ENCODE peak calls at places on chromosomes 2 and 18, in eight cellular contexts. One of them, this sample, is unnamed.

GRCh38 chr2:64866797-64867196 is 122.4 kb upstream of the SLC1A4 start:
- DNase-seq in WTC11: no peak
- DNase-seq in tibial artery: no peak
- DNase-seq in K562: no peak
- DNase-seq in endodermal cell: no peak
- DNase-seq in cardiac fibroblast: peak
- DNase-seq in epithelial cell of esophagus: no peak
- DNase-seq in psoas muscle: peak
- DNase-seq in this sample: peak

GRCh38 chr2:39715822-39716221 is 50.1 kb downstream of the TMEM178A start:
- DNase-seq in WTC11: no peak
- DNase-seq in tibial artery: no peak
- DNase-seq in K562: no peak
- DNase-seq in endodermal cell: no peak
- DNase-seq in cardiac fibroblast: no peak
- DNase-seq in epithelial cell of esophagus: no peak
- DNase-seq in psoas muscle: no peak
- DNase-seq in this sample: no peak

GRCh38 chr2:176473177-176473576 is 203.9 kb downstream of the MTX2 start:
- DNase-seq in WTC11: no peak
- DNase-seq in tibial artery: no peak
- DNase-seq in K562: no peak
- DNase-seq in endodermal cell: no peak
- DNase-seq in cardiac fibroblast: peak
- DNase-seq in epithelial cell of esophagus: peak
- DNase-seq in psoas muscle: peak
- DNase-seq in this sample: peak

GRCh38 chr2:44937688-44938240 is 3.7 kb upstream of the SIX3 start:
- DNase-seq in WTC11: peak
- DNase-seq in tibial artery: no peak
- DNase-seq in K562: peak
- DNase-seq in endodermal cell: peak
- DNase-seq in cardiac fibroblast: no peak
- DNase-seq in epithelial cell of esophagus: no peak
- DNase-seq in psoas muscle: no peak
- DNase-seq in this sample: no peak

GRCh38 chr2:233387667-233388528 is 33.6 kb downstream of the DGKD start:
- DNase-seq in WTC11: no peak
- DNase-seq in tibial artery: peak
- DNase-seq in K562: no peak
- DNase-seq in endodermal cell: no peak
- DNase-seq in cardiac fibroblast: peak
- DNase-seq in epithelial cell of esophagus: no peak
- DNase-seq in psoas muscle: peak
- DNase-seq in this sample: peak

GRCh38 chr2:120993661-120994060 is 258.0 kb downstream of the GLI2 start:
- DNase-seq in WTC11: no peak
- DNase-seq in tibial artery: no peak
- DNase-seq in K562: no peak
- DNase-seq in endodermal cell: no peak
- DNase-seq in cardiac fibroblast: no peak
- DNase-seq in epithelial cell of esophagus: no peak
- DNase-seq in psoas muscle: no peak
- DNase-seq in this sample: peak

GRCh38 chr2:232871418-232871834 is 1.4 kb downstream of the SNORC start:
- DNase-seq in WTC11: no peak
- DNase-seq in tibial artery: peak
- DNase-seq in K562: no peak
- DNase-seq in endodermal cell: peak
- DNase-seq in cardiac fibroblast: no peak
- DNase-seq in epithelial cell of esophagus: no peak
- DNase-seq in psoas muscle: no peak
- DNase-seq in this sample: no peak

GRCh38 chr2:33116799-33117198 is 170.0 kb downstream of the LTBP1 start:
- DNase-seq in WTC11: no peak
- DNase-seq in tibial artery: no peak
- DNase-seq in K562: no peak
- DNase-seq in endodermal cell: peak
- DNase-seq in cardiac fibroblast: no peak
- DNase-seq in epithelial cell of esophagus: no peak
- DNase-seq in psoas muscle: no peak
- DNase-seq in this sample: no peak

GRCh38 chr2:239224249-239224605 is 176.6 kb downstream of the HDAC4 start:
- DNase-seq in WTC11: no peak
- DNase-seq in tibial artery: peak
- DNase-seq in K562: no peak
- DNase-seq in endodermal cell: no peak
- DNase-seq in cardiac fibroblast: no peak
- DNase-seq in epithelial cell of esophagus: no peak
- DNase-seq in psoas muscle: no peak
- DNase-seq in this sample: peak

GRCh38 chr2:187890690-187891089 is 336.5 kb upstream of the TFPI start:
- DNase-seq in WTC11: no peak
- DNase-seq in tibial artery: no peak
- DNase-seq in K562: no peak
- DNase-seq in endodermal cell: no peak
- DNase-seq in cardiac fibroblast: no peak
- DNase-seq in epithelial cell of esophagus: peak
- DNase-seq in psoas muscle: no peak
- DNase-seq in this sample: no peak

GRCh38 chr18:12679183-12679786 is 21.4 kb upstream of the SPIRE1 start:
- DNase-seq in WTC11: no peak
- DNase-seq in tibial artery: peak
- DNase-seq in K562: no peak
- DNase-seq in endodermal cell: no peak
- DNase-seq in cardiac fibroblast: peak
- DNase-seq in epithelial cell of esophagus: no peak
- DNase-seq in psoas muscle: peak
- DNase-seq in this sample: peak

GRCh38 chr2:72278046-72278445 is 130.4 kb upstream of the CYP26B1 start:
- DNase-seq in WTC11: no peak
- DNase-seq in tibial artery: no peak
- DNase-seq in K562: no peak
- DNase-seq in endodermal cell: no peak
- DNase-seq in cardiac fibroblast: peak
- DNase-seq in epithelial cell of esophagus: peak
- DNase-seq in psoas muscle: no peak
- DNase-seq in this sample: no peak

GRCh38 chr2:217653240-217653639 is 349.6 kb downstream of the TNS1 start:
- DNase-seq in WTC11: no peak
- DNase-seq in tibial artery: peak
- DNase-seq in K562: no peak
- DNase-seq in endodermal cell: no peak
- DNase-seq in cardiac fibroblast: peak
- DNase-seq in epithelial cell of esophagus: peak
- DNase-seq in psoas muscle: peak
- DNase-seq in this sample: no peak

GRCh38 chr2:227038550-227039189 is 125.3 kb downstream of the COL4A4 start:
- DNase-seq in WTC11: no peak
- DNase-seq in tibial artery: no peak
- DNase-seq in K562: no peak
- DNase-seq in endodermal cell: no peak
- DNase-seq in cardiac fibroblast: no peak
- DNase-seq in epithelial cell of esophagus: no peak
- DNase-seq in psoas muscle: no peak
- DNase-seq in this sample: no peak
- TF ChIP-seq CTCF in WTC11: no peak
- TF ChIP-seq CTCF in tibial artery: no peak
- TF ChIP-seq CTCF in K562: no peak
- TF ChIP-seq CTCF in endodermal cell: no peak
- TF ChIP-seq CTCF in cardiac fibroblast: no peak
- TF ChIP-seq CTCF in epithelial cell of esophagus: no peak
- TF ChIP-seq CTCF in psoas muscle: no peak
- TF ChIP-seq CTCF in this sample: no peak

DNA sequence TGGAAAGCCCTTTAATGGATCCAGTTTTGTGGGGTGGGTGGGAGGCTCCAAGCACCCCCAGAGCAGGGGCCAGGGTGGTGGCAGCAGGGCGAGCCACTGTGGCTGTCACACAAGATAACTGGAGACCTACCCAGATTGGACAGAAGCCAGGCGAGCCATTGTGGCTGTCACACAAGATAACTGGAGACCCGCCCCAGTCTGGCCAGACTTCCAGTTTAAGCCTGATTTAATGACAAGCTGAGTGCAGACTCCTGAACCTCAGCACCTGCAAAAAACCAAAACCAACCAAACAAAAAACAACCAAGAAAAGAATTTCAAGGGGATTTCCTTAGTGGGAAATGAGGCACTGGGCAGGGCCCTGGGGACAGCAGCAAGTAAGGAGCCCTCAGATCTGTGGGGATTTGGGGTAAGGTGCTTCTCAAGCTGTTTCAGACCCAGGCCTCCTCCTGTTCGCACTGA is 95.3 kb upstream of the BOD1L2 start:
- DNase-seq in WTC11: no peak
- DNase-seq in tibial artery: no peak
- DNase-seq in K562: peak
- DNase-seq in endodermal cell: no peak
- DNase-seq in cardiac fibroblast: no peak
- DNase-seq in epithelial cell of esophagus: no peak
- DNase-seq in psoas muscle: no peak
- DNase-seq in this sample: no peak
- TF ChIP-seq CTCF in WTC11: no peak
- TF ChIP-seq CTCF in tibial artery: no peak
- TF ChIP-seq CTCF in K562: no peak
- TF ChIP-seq CTCF in endodermal cell: no peak
- TF ChIP-seq CTCF in cardiac fibroblast: no peak
- TF ChIP-seq CTCF in epithelial cell of esophagus: no peak
- TF ChIP-seq CTCF in psoas muscle: no peak
- TF ChIP-seq CTCF in this sample: no peak

GRCh38 chr18:64409511-64409910 is 260.6 kb upstream of the LINC00305 start:
- DNase-seq in WTC11: no peak
- DNase-seq in tibial artery: no peak
- DNase-seq in K562: no peak
- DNase-seq in endodermal cell: no peak
- DNase-seq in cardiac fibroblast: peak
- DNase-seq in epithelial cell of esophagus: peak
- DNase-seq in psoas muscle: no peak
- DNase-seq in this sample: no peak
- TF ChIP-seq CTCF in WTC11: peak
- TF ChIP-seq CTCF in tibial artery: no peak
- TF ChIP-seq CTCF in K562: no peak
- TF ChIP-seq CTCF in endodermal cell: peak
- TF ChIP-seq CTCF in cardiac fibroblast: no peak
- TF ChIP-seq CTCF in epithelial cell of esophagus: peak
- TF ChIP-seq CTCF in psoas muscle: peak
- TF ChIP-seq CTCF in this sample: peak

GRCh38 chr2:196163285-196163684 is 8.1 kb downstream of the STK17B start:
- DNase-seq in WTC11: no peak
- DNase-seq in tibial artery: no peak
- DNase-seq in K562: no peak
- DNase-seq in endodermal cell: no peak
- DNase-seq in cardiac fibroblast: no peak
- DNase-seq in epithelial cell of esophagus: no peak
- DNase-seq in psoas muscle: no peak
- DNase-seq in this sample: no peak
- TF ChIP-seq CTCF in WTC11: no peak
- TF ChIP-seq CTCF in tibial artery: no peak
- TF ChIP-seq CTCF in K562: no peak
- TF ChIP-seq CTCF in endodermal cell: peak
- TF ChIP-seq CTCF in cardiac fibroblast: peak
- TF ChIP-seq CTCF in epithelial cell of esophagus: no peak
- TF ChIP-seq CTCF in psoas muscle: no peak
- TF ChIP-seq CTCF in this sample: no peak

GRCh38 chr2:158381205-158381604 is 75.3 kb downstream of the CCDC148 start:
- DNase-seq in WTC11: no peak
- DNase-seq in tibial artery: no peak
- DNase-seq in K562: peak
- DNase-seq in endodermal cell: no peak
- DNase-seq in cardiac fibroblast: no peak
- DNase-seq in epithelial cell of esophagus: no peak
- DNase-seq in psoas muscle: no peak
- DNase-seq in this sample: no peak
- TF ChIP-seq CTCF in WTC11: no peak
- TF ChIP-seq CTCF in tibial artery: no peak
- TF ChIP-seq CTCF in K562: no peak
- TF ChIP-seq CTCF in endodermal cell: peak
- TF ChIP-seq CTCF in cardiac fibroblast: no peak
- TF ChIP-seq CTCF in epithelial cell of esophagus: no peak
- TF ChIP-seq CTCF in psoas muscle: no peak
- TF ChIP-seq CTCF in this sample: no peak

GRCh38 chr2:149651229-149651628 is 63.7 kb upstream of the MMADHC start:
- DNase-seq in WTC11: no peak
- DNase-seq in tibial artery: no peak
- DNase-seq in K562: no peak
- DNase-seq in endodermal cell: no peak
- DNase-seq in cardiac fibroblast: no peak
- DNase-seq in epithelial cell of esophagus: no peak
- DNase-seq in psoas muscle: no peak
- DNase-seq in this sample: peak

GRCh38 chr2:149650006-149650405 is 62.4 kb upstream of the MMADHC start:
- DNase-seq in WTC11: no peak
- DNase-seq in tibial artery: no peak
- DNase-seq in K562: no peak
- DNase-seq in endodermal cell: no peak
- DNase-seq in cardiac fibroblast: peak
- DNase-seq in epithelial cell of esophagus: no peak
- DNase-seq in psoas muscle: no peak
- DNase-seq in this sample: no peak

GRCh38 chr2:149648282-149649030 is 60.9 kb upstream of the MMADHC start:
- DNase-seq in WTC11: no peak
- DNase-seq in tibial artery: no peak
- DNase-seq in K562: no peak
- DNase-seq in endodermal cell: peak
- DNase-seq in cardiac fibroblast: peak
- DNase-seq in epithelial cell of esophagus: peak
- DNase-seq in psoas muscle: peak
- DNase-seq in this sample: no peak

DNA sequence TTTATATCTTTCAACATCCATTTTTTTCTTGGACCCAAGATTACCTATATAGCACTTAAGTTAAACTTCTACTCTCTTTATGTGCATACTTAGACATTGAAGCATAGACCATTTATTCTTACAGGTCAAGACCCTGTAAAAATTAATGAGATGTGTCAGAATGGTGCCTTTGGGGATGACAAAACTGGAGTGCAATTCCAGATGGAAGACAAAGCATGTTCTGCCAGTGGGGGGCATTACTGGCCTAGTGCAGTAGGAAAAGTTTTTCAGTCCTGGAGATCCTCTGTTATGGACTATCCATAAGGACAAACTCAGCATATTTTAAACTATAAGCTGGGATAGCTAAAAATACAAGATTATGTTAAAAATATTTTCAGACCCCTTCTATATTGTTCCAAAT is 57.8 kb upstream of the MMADHC start:
- DNase-seq in WTC11: no peak
- DNase-seq in tibial artery: no peak
- DNase-seq in K562: no peak
- DNase-seq in endodermal cell: no peak
- DNase-seq in cardiac fibroblast: peak
- DNase-seq in epithelial cell of esophagus: no peak
- DNase-seq in psoas muscle: no peak
- DNase-seq in this sample: no peak
- TF ChIP-seq CTCF in WTC11: no peak
- TF ChIP-seq CTCF in tibial artery: no peak
- TF ChIP-seq CTCF in K562: no peak
- TF ChIP-seq CTCF in endodermal cell: no peak
- TF ChIP-seq CTCF in cardiac fibroblast: peak
- TF ChIP-seq CTCF in epithelial cell of esophagus: no peak
- TF ChIP-seq CTCF in psoas muscle: no peak
- TF ChIP-seq CTCF in this sample: no peak

DNA sequence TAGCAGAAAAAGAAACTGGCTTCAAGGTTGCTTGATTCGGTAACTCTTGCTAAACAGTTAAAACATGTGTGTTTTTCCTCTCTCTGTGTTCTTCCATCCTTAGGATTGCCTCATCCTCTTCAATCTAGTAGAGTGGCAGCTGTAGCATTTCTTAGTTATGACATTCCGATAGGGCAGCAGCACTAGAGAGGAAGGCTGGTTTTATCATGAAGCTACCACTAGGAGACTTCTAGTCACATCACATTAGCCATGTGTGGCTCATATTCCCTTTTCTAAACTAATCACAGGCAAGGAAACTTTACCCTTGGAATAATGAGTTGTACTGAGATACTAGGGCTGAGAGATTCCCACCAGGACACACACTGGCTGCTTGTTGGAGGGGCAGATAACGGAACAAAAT is 187.6 kb downstream of the DOK6 start:
- DNase-seq in WTC11: no peak
- DNase-seq in tibial artery: no peak
- DNase-seq in K562: no peak
- DNase-seq in endodermal cell: no peak
- DNase-seq in cardiac fibroblast: peak
- DNase-seq in epithelial cell of esophagus: no peak
- DNase-seq in psoas muscle: no peak
- DNase-seq in this sample: no peak
- TF ChIP-seq CTCF in WTC11: no peak
- TF ChIP-seq CTCF in tibial artery: no peak
- TF ChIP-seq CTCF in K562: no peak
- TF ChIP-seq CTCF in endodermal cell: peak
- TF ChIP-seq CTCF in cardiac fibroblast: no peak
- TF ChIP-seq CTCF in epithelial cell of esophagus: no peak
- TF ChIP-seq CTCF in psoas muscle: no peak
- TF ChIP-seq CTCF in this sample: no peak